ENCODE peak calls at places on chromosomes 13 and 19, in four cellular contexts. R, U, L and O are unnamed samples.

GRCh38 chr13:80012281-80012680 is 328.6 kb downstream of the SPRY2 start:
- DNase-seq in R (no peak), U (no peak), L (no peak), O (no peak)

GRCh38 chr13:101530293-101530692 is 77.8 kb downstream of the ITGBL1 start:
- DNase-seq in R (no peak), U (no peak), L (no peak), O (no peak)

GRCh38 chr13:101868585-101869469 is 416.4 kb downstream of the ITGBL1 start:
- DNase-seq in R (no peak), U (no peak), L (no peak), O (no peak)

GRCh38 chr19:3674784-3675183 is 25.5 kb downstream of the PIP5K1C start:
- DNase-seq in R (no peak), U (no peak), L (no peak), O (no peak)

GRCh38 chr13:100428966-100429365 is 159.6 kb downstream of the GGACT start:
- DNase-seq in R (no peak), U (no peak), L (no peak), O (no peak)

GRCh38 chr13:23628765-23629565 is 58.8 kb downstream of the TNFRSF19 start:
- DNase-seq in R (no peak), U (no peak), L (no peak), O (no peak)

GRCh38 chr13:42041017-42041683 is 7.3 kb upstream of the DGKH start:
- DNase-seq in R (peak), U (peak), L (no peak), O (peak)

GRCh38 chr19:867855-868457 is 8.5 kb downstream of the CFD start:
- DNase-seq in R (no peak), U (no peak), L (no peak), O (no peak)

GRCh38 chr13:96817336-96817941 is 176.8 kb downstream of the OXGR1 start:
- DNase-seq in R (peak), U (no peak), L (peak), O (peak)

GRCh38 chr13:109789262-109789661 is 2.9 kb upstream of the IRS2 start:
- DNase-seq in R (no peak), U (no peak), L (no peak), O (no peak)

GRCh38 chr19:40549007-40549708 is 27.5 kb upstream of the SHKBP1 start:
- DNase-seq in R (peak), U (no peak), L (peak), O (peak)

GRCh38 chr19:5693195-5694166 is 3.4 kb downstream of the RPL36 start:
- DNase-seq in R (no peak), U (no peak), L (no peak), O (no peak)

GRCh38 chr19:32336259-32337111 is 8.9 kb upstream of the ZNF507 start:
- DNase-seq in R (no peak), U (no peak), L (peak), O (no peak)

GRCh38 chr13:22874839-22875238 is 305.9 kb upstream of the SGCG start:
- DNase-seq in R (no peak), U (no peak), L (no peak), O (no peak)

GRCh38 chr13:73416093-73416492 is 357.3 kb downstream of the KLF5 start:
- DNase-seq in R (no peak), U (no peak), L (no peak), O (no peak)

GRCh38 chr13:48251616-48252081 is 18.6 kb downstream of the ITM2B start:
- DNase-seq in R (no peak), U (no peak), L (no peak), O (no peak)

GRCh38 chr19:6362351-6362801 is 1.0 kb downstream of the CLPP start:
- DNase-seq in R (no peak), U (no peak), L (no peak), O (no peak)

GRCh38 chr19:771332-771785 is 20.4 kb downstream of the MISP start:
- DNase-seq in R (peak), U (no peak), L (peak), O (peak)

GRCh38 chr19:4069331-4069959 is 2.7 kb upstream of the ZBTB7A start:
- DNase-seq in R (no peak), U (no peak), L (no peak), O (no peak)

GRCh38 chr19:55305491-55305890 is 19.6 kb downstream of the TMEM150B start:
- DNase-seq in R (peak), U (no peak), L (no peak), O (peak)

GRCh38 chr13:66210677-66211076 is 1019.5 kb downstream of the PCDH9 start:
- DNase-seq in R (no peak), U (no peak), L (no peak), O (no peak)

GRCh38 chr19:7619671-7620441 is 9.5 kb downstream of the XAB2 start:
- DNase-seq in R (no peak), U (no peak), L (no peak), O (no peak)

DNA sequence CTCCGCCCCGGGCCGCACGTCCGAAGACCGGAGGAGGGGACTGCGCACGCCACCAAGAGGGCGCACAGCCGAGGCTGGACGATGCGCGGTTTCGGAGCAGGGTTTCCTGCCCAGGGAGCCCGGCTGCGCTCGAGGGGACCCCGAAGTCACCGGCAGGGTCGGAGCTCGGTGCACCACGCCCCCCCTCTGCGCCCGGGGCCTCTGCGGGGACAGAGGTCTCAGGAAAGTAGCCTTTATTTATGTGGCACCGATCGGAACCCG is 108.9 kb upstream of the DOCK9 start:
- DNase-seq in R (no peak), U (no peak), L (no peak), O (no peak)
- TF ChIP-seq FOXK2 in R (no peak), U (no peak), L (no peak), O (no peak)

GRCh38 chr13:112170823-112171569 is 104.0 kb downstream of the SOX1 start:
- DNase-seq in R (no peak), U (no peak), L (no peak), O (no peak)

GRCh38 chr13:112172017-112172416 is 105.1 kb downstream of the SOX1 start:
- DNase-seq in R (no peak), U (no peak), L (no peak), O (no peak)

GRCh38 chr13:112169941-112170822 is 103.2 kb downstream of the SOX1 start:
- DNase-seq in R (no peak), U (no peak), L (no peak), O (no peak)

GRCh38 chr13:112172641-112173171 is 105.8 kb downstream of the SOX1 start:
- DNase-seq in R (no peak), U (no peak), L (no peak), O (no peak)

GRCh38 chr13:112171570-112171965 is 104.6 kb downstream of the SOX1 start:
- DNase-seq in R (no peak), U (no peak), L (no peak), O (no peak)
- TF ChIP-seq FOXK2 in R (no peak), U (no peak), L (no peak), O (no peak)

GRCh38 chr19:15673176-15673654 is 328 bp downstream of the CYP4F12 start:
- DNase-seq in R (no peak), U (no peak), L (peak), O (no peak)
- TF ChIP-seq FOXK2 in R (no peak), U (no peak), L (peak), O (no peak)

GRCh38 chr13:43132911-43133310 is 109.5 kb downstream of the DNAJC15 start:
- DNase-seq in R (no peak), U (no peak), L (no peak), O (no peak)
- TF ChIP-seq FOXK2 in R (no peak), U (no peak), L (no peak), O (no peak)

GRCh38 chr13:95236774-95237173 is 64.5 kb downstream of the ABCC4 start:
- DNase-seq in R (no peak), U (no peak), L (no peak), O (no peak)

GRCh38 chr13:95239293-95239692 is 62.0 kb downstream of the ABCC4 start:
- DNase-seq in R (no peak), U (no peak), L (no peak), O (no peak)

GRCh38 chr13:95235199-95235726 is 66.0 kb downstream of the ABCC4 start:
- DNase-seq in R (no peak), U (no peak), L (no peak), O (no peak)

GRCh38 chr13:95235944-95236343 is 65.3 kb downstream of the ABCC4 start:
- DNase-seq in R (no peak), U (no peak), L (no peak), O (no peak)

DNA sequence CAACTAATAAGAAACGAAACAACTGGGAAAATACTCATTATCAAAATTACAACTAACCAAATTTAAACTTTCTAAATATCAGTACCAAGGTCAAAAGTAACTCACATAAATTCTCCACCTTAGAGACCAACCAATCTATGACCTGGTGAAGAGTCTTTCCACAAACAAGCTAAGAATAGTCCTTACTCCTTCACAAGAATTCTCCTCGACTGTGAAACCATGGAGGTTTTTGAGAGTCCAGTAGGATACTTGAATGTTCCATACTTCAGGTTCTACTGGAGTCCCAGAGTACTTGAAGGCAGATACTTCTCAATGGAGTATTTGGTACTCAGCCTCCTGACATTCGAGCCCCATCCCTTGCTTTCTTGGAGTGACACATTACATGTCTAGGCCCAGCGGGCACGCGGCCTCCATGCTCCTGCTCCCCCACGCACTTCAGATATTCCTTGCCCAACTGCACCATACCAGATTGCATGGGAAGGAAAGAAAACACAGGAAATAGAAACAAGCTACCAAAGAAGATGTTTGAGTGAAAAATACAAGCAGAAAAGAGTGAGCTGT is 63.9 kb downstream of the ABCC4 start:
- DNase-seq in R (no peak), U (no peak), L (no peak), O (no peak)
- TF ChIP-seq FOXK2 in R (no peak), U (no peak), L (no peak), O (no peak)

GRCh38 chr19:10637894-10638293 is 12.5 kb downstream of the SLC44A2 start:
- DNase-seq in R (no peak), U (no peak), L (no peak), O (no peak)

GRCh38 chr19:10642473-10642872 is 11.7 kb upstream of the ILF3 start:
- DNase-seq in R (no peak), U (no peak), L (no peak), O (no peak)

GRCh38 chr19:10641248-10641647 is 12.9 kb upstream of the ILF3 start:
- DNase-seq in R (no peak), U (no peak), L (no peak), O (no peak)

GRCh38 chr19:10639836-10640235 is 14.3 kb upstream of the ILF3 start:
- DNase-seq in R (no peak), U (peak), L (no peak), O (no peak)

GRCh38 chr19:10640361-10640760 is 13.8 kb upstream of the ILF3 start:
- DNase-seq in R (no peak), U (no peak), L (peak), O (no peak)
- TF ChIP-seq FOXK2 in R (no peak), U (no peak), L (no peak), O (no peak)

GRCh38 chr19:46979770-46980105 is 39.9 kb upstream of the NPAS1 start:
- DNase-seq in R (no peak), U (no peak), L (no peak), O (no peak)
- TF ChIP-seq FOXK2 in R (no peak), U (no peak), L (no peak), O (no peak)